ENCODE peak calls at places on chromosomes 6 and 20, in six cellular contexts. One of them, this sample, is unnamed.

GRCh38 chr20:19786311-19786710 is 28.3 kb downstream of the RIN2 start:
- DNase-seq in mucosa of descending colon: peak
- DNase-seq in neuronal stem cell: no peak
- DNase-seq in CD4-positive, alpha-beta memory T cell: no peak
- DNase-seq in heart left ventricle: peak
- DNase-seq in spleen: no peak
- DNase-seq in this sample: no peak

GRCh38 chr6:128882560-128882959 is 378 bp upstream of the LAMA2 start:
- DNase-seq in mucosa of descending colon: no peak
- DNase-seq in neuronal stem cell: no peak
- DNase-seq in CD4-positive, alpha-beta memory T cell: no peak
- DNase-seq in heart left ventricle: no peak
- DNase-seq in spleen: no peak
- DNase-seq in this sample: no peak

GRCh38 chr6:54217018-54217417 is 91.2 kb upstream of the TINAG start:
- DNase-seq in mucosa of descending colon: no peak
- DNase-seq in neuronal stem cell: no peak
- DNase-seq in CD4-positive, alpha-beta memory T cell: no peak
- DNase-seq in heart left ventricle: no peak
- DNase-seq in spleen: no peak
- DNase-seq in this sample: no peak

GRCh38 chr20:35578469-35578868 is 36.6 kb downstream of the ERGIC3 start:
- DNase-seq in mucosa of descending colon: peak
- DNase-seq in neuronal stem cell: no peak
- DNase-seq in CD4-positive, alpha-beta memory T cell: no peak
- DNase-seq in heart left ventricle: no peak
- DNase-seq in spleen: no peak
- DNase-seq in this sample: no peak

GRCh38 chr20:11912013-11912663 is 5.6 kb upstream of the BTBD3 start:
- DNase-seq in mucosa of descending colon: no peak
- DNase-seq in neuronal stem cell: no peak
- DNase-seq in CD4-positive, alpha-beta memory T cell: no peak
- DNase-seq in heart left ventricle: no peak
- DNase-seq in spleen: no peak
- DNase-seq in this sample: no peak

GRCh38 chr6:94501546-94501945 is 1075.8 kb upstream of the MANEA start:
- DNase-seq in mucosa of descending colon: no peak
- DNase-seq in neuronal stem cell: no peak
- DNase-seq in CD4-positive, alpha-beta memory T cell: no peak
- DNase-seq in heart left ventricle: no peak
- DNase-seq in spleen: no peak
- DNase-seq in this sample: no peak

GRCh38 chr6:121544691-121545090 is 109.2 kb downstream of the GJA1 start:
- DNase-seq in mucosa of descending colon: no peak
- DNase-seq in neuronal stem cell: no peak
- DNase-seq in CD4-positive, alpha-beta memory T cell: no peak
- DNase-seq in heart left ventricle: no peak
- DNase-seq in spleen: no peak
- DNase-seq in this sample: no peak

GRCh38 chr6:2101213-2101612 is 144.2 kb downstream of the GMDS start:
- DNase-seq in mucosa of descending colon: no peak
- DNase-seq in neuronal stem cell: no peak
- DNase-seq in CD4-positive, alpha-beta memory T cell: no peak
- DNase-seq in heart left ventricle: no peak
- DNase-seq in spleen: no peak
- DNase-seq in this sample: no peak

GRCh38 chr6:72411872-72412708 is 209.8 kb upstream of the KCNQ5 start:
- DNase-seq in mucosa of descending colon: peak
- DNase-seq in neuronal stem cell: peak
- DNase-seq in CD4-positive, alpha-beta memory T cell: peak
- DNase-seq in heart left ventricle: peak
- DNase-seq in spleen: peak
- DNase-seq in this sample: peak

GRCh38 chr6:33716890-33717632 is 5.6 kb upstream of the UQCC2 start:
- DNase-seq in mucosa of descending colon: no peak
- DNase-seq in neuronal stem cell: no peak
- DNase-seq in CD4-positive, alpha-beta memory T cell: no peak
- DNase-seq in heart left ventricle: no peak
- DNase-seq in spleen: peak
- DNase-seq in this sample: no peak

DNA sequence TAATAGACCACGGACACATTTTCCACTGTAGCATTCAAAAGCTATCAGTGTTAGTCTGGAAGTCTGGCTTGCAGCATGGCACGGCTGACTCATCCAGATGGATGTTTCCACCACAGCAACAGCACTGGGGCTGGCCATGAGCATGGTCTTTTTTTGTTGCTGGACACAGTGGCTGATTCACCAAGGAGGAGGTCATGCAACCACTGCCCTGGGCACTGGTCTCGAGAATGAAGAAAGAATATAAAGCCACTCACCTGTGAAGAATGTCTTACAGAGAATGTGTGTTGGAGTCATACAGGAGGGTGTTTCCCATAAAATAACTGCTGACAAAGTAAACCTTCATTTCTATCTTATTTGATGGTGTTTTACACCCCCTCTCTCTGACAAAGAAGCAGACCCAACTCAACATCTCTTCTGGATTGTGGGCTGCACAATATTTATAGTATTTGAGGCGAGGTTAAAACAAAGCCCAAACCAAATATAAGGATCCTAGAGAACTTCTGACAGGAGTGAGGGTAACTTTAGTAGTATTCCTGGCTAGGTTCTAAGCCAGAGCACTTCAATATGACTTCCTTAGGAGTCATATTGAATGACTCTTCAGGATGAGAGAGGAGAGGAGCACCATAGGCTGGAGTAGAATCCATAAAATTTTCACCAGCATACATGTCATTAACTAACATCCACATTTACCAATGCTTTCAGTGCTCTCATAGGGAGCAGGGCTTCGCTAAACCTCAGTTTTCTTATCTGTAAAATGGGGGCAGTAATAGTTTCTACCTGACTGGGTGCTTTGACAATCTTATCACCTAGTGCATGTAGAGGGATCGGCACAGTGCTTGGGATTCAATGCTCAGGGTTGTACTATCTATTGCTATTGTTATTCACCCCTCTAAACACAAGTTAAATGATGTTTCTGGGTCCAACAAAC is 121.4 kb downstream of the KIF13A start:
- DNase-seq in mucosa of descending colon: peak
- DNase-seq in neuronal stem cell: no peak
- DNase-seq in CD4-positive, alpha-beta memory T cell: no peak
- DNase-seq in heart left ventricle: peak
- DNase-seq in spleen: no peak
- DNase-seq in this sample: no peak
- H3K4me3 ChIP-seq in mucosa of descending colon: no peak
- H3K4me3 ChIP-seq in neuronal stem cell: no peak
- H3K4me3 ChIP-seq in CD4-positive, alpha-beta memory T cell: no peak
- H3K4me3 ChIP-seq in heart left ventricle: no peak
- H3K4me3 ChIP-seq in spleen: no peak
- H3K4me3 ChIP-seq in this sample: no peak

GRCh38 chr6:113672691-113673149 is 184.4 kb upstream of the MARCKS start:
- DNase-seq in mucosa of descending colon: no peak
- DNase-seq in neuronal stem cell: peak
- DNase-seq in CD4-positive, alpha-beta memory T cell: no peak
- DNase-seq in heart left ventricle: peak
- DNase-seq in spleen: no peak
- DNase-seq in this sample: no peak
- H3K4me3 ChIP-seq in mucosa of descending colon: no peak
- H3K4me3 ChIP-seq in neuronal stem cell: no peak
- H3K4me3 ChIP-seq in CD4-positive, alpha-beta memory T cell: no peak
- H3K4me3 ChIP-seq in heart left ventricle: peak
- H3K4me3 ChIP-seq in spleen: no peak
- H3K4me3 ChIP-seq in this sample: no peak

GRCh38 chr6:149433901-149434300 is 33.8 kb downstream of the SUMO4 start:
- DNase-seq in mucosa of descending colon: no peak
- DNase-seq in neuronal stem cell: no peak
- DNase-seq in CD4-positive, alpha-beta memory T cell: no peak
- DNase-seq in heart left ventricle: no peak
- DNase-seq in spleen: no peak
- DNase-seq in this sample: no peak

GRCh38 chr6:149433405-149433804 is 33.3 kb downstream of the SUMO4 start:
- DNase-seq in mucosa of descending colon: no peak
- DNase-seq in neuronal stem cell: no peak
- DNase-seq in CD4-positive, alpha-beta memory T cell: no peak
- DNase-seq in heart left ventricle: no peak
- DNase-seq in spleen: no peak
- DNase-seq in this sample: no peak

GRCh38 chr6:149429427-149430360 is 29.6 kb downstream of the SUMO4 start:
- DNase-seq in mucosa of descending colon: no peak
- DNase-seq in neuronal stem cell: no peak
- DNase-seq in CD4-positive, alpha-beta memory T cell: no peak
- DNase-seq in heart left ventricle: no peak
- DNase-seq in spleen: no peak
- DNase-seq in this sample: no peak

GRCh38 chr6:149428606-149429005 is 28.5 kb downstream of the SUMO4 start:
- DNase-seq in mucosa of descending colon: no peak
- DNase-seq in neuronal stem cell: no peak
- DNase-seq in CD4-positive, alpha-beta memory T cell: no peak
- DNase-seq in heart left ventricle: no peak
- DNase-seq in spleen: no peak
- DNase-seq in this sample: no peak

DNA sequence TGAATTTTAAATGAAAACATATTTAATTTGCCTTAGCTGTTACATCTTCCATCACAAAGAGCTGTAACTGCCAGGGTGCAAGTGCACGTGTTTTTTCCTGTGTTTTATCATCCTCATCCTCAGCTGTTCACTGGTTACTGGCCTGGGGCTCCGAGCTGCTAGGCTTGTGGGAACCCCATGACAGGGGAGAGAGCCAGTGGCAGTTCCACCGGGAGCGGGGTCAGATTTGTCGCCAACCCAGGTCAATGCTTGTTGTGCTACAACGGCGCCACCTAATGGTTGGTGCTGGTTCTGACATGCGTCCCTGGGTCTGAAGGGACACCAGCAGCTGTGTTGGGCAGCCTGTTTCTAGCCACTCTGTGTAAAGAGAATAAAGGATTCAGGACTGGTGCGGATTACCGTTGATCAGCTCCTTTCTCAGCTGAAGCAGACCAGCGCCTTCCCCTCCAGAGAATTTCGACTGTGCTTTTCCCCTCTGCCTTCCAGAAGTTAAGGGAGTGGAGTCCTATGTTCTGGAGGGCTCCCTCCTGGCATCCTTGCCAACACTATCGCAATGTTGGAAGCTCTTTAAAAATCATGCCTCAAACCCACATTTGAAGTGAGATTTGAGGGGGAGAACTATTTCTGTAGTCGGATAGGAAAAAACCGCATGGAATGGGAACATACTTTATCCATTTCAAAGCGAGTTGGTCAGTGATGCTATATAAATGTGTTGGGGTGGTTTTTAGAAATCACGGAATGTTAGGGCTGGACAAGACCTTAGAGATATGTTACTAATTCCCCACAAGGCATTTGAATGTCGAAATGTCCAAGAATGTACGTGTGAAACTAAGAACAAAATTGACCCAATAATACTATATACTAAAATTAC is 32.1 kb downstream of the SUMO4 start:
- DNase-seq in mucosa of descending colon: peak
- DNase-seq in neuronal stem cell: peak
- DNase-seq in CD4-positive, alpha-beta memory T cell: peak
- DNase-seq in heart left ventricle: peak
- DNase-seq in spleen: peak
- DNase-seq in this sample: peak
- H3K4me3 ChIP-seq in mucosa of descending colon: no peak
- H3K4me3 ChIP-seq in neuronal stem cell: no peak
- H3K4me3 ChIP-seq in CD4-positive, alpha-beta memory T cell: peak
- H3K4me3 ChIP-seq in heart left ventricle: no peak
- H3K4me3 ChIP-seq in spleen: no peak
- H3K4me3 ChIP-seq in this sample: peak

GRCh38 chr6:108874470-108875160 is 26.4 kb downstream of the ARMC2 start:
- DNase-seq in mucosa of descending colon: no peak
- DNase-seq in neuronal stem cell: no peak
- DNase-seq in CD4-positive, alpha-beta memory T cell: peak
- DNase-seq in heart left ventricle: no peak
- DNase-seq in spleen: no peak
- DNase-seq in this sample: no peak
- H3K4me3 ChIP-seq in mucosa of descending colon: no peak
- H3K4me3 ChIP-seq in neuronal stem cell: no peak
- H3K4me3 ChIP-seq in CD4-positive, alpha-beta memory T cell: peak
- H3K4me3 ChIP-seq in heart left ventricle: no peak
- H3K4me3 ChIP-seq in spleen: no peak
- H3K4me3 ChIP-seq in this sample: no peak

GRCh38 chr6:157761331-157761921 is 61.6 kb upstream of the SNX9 start:
- DNase-seq in mucosa of descending colon: no peak
- DNase-seq in neuronal stem cell: no peak
- DNase-seq in CD4-positive, alpha-beta memory T cell: peak
- DNase-seq in heart left ventricle: no peak
- DNase-seq in spleen: no peak
- DNase-seq in this sample: peak
- H3K4me3 ChIP-seq in mucosa of descending colon: no peak
- H3K4me3 ChIP-seq in neuronal stem cell: no peak
- H3K4me3 ChIP-seq in CD4-positive, alpha-beta memory T cell: no peak
- H3K4me3 ChIP-seq in heart left ventricle: no peak
- H3K4me3 ChIP-seq in spleen: no peak
- H3K4me3 ChIP-seq in this sample: no peak

GRCh38 chr6:130259140-130259539 is 36.4 kb upstream of the SAMD3 start:
- DNase-seq in mucosa of descending colon: no peak
- DNase-seq in neuronal stem cell: no peak
- DNase-seq in CD4-positive, alpha-beta memory T cell: no peak
- DNase-seq in heart left ventricle: no peak
- DNase-seq in spleen: no peak
- DNase-seq in this sample: no peak

GRCh38 chr6:130262008-130262407 is 39.3 kb upstream of the SAMD3 start:
- DNase-seq in mucosa of descending colon: no peak
- DNase-seq in neuronal stem cell: no peak
- DNase-seq in CD4-positive, alpha-beta memory T cell: no peak
- DNase-seq in heart left ventricle: no peak
- DNase-seq in spleen: no peak
- DNase-seq in this sample: no peak

GRCh38 chr6:130259557-130259956 is 36.8 kb upstream of the SAMD3 start:
- DNase-seq in mucosa of descending colon: no peak
- DNase-seq in neuronal stem cell: no peak
- DNase-seq in CD4-positive, alpha-beta memory T cell: peak
- DNase-seq in heart left ventricle: no peak
- DNase-seq in spleen: no peak
- DNase-seq in this sample: no peak
- H3K4me3 ChIP-seq in mucosa of descending colon: no peak
- H3K4me3 ChIP-seq in neuronal stem cell: no peak
- H3K4me3 ChIP-seq in CD4-positive, alpha-beta memory T cell: peak
- H3K4me3 ChIP-seq in heart left ventricle: no peak
- H3K4me3 ChIP-seq in spleen: no peak
- H3K4me3 ChIP-seq in this sample: peak